ENCODE peak calls at places on chromosomes 12 and 14, in five cellular contexts. Y is breast epithelium, W is transverse colon, J is K562, I is Panc1. C is an unnamed sample.

GRCh38 chr12:3313066-3313465 is 177.9 kb upstream of the PRMT8 start:
- DNase-seq in Y (no peak), W (no peak), J (no peak), I (no peak), C (no peak)

GRCh38 chr14:105117710-105118385 is 50.7 kb downstream of the JAG2 start:
- DNase-seq in Y (peak; percentile 20), W (no peak), J (no peak), I (no peak), C (peak; percentile 55)

GRCh38 chr12:24546661-24547060 is 402.2 kb downstream of the BCAT1 start:
- DNase-seq in Y (no peak), W (no peak), J (no peak), I (no peak), C (no peak)

GRCh38 chr14:95056476-95056875 is 100.9 kb downstream of the DICER1 start:
- DNase-seq in Y (peak; percentile 64), W (no peak), J (no peak), I (no peak), C (no peak)

GRCh38 chr14:103529383-103530365 is 678 bp downstream of the TRMT61A start:
- DNase-seq in Y (no peak), W (peak; percentile 8), J (no peak), I (no peak), C (no peak)

GRCh38 chr12:92973614-92974013 is 44.5 kb upstream of the EEA1 start:
- DNase-seq in Y (no peak), W (no peak), J (no peak), I (no peak), C (no peak)

GRCh38 chr12:26196424-26196722 is 1.0 kb downstream of the SSPN start:
- DNase-seq in Y (no peak), W (no peak), J (no peak), I (no peak), C (no peak)

GRCh38 chr12:116659771-116660481 is 77.9 kb downstream of the SPRING1 start:
- DNase-seq in Y (no peak), W (no peak), J (no peak), I (no peak), C (no peak)

GRCh38 chr12:79591988-79592387 is 98.8 kb downstream of the PAWR start:
- DNase-seq in Y (no peak), W (no peak), J (no peak), I (no peak), C (no peak)

GRCh38 chr12:85575115-85576096 is 260.8 kb downstream of the RASSF9 start:
- DNase-seq in Y (no peak), W (peak; percentile 32), J (peak; percentile 9), I (peak; percentile 25), C (no peak)

GRCh38 chr14:76486251-76486743 is 110.4 kb downstream of the ESRRB start:
- DNase-seq in Y (no peak), W (no peak), J (no peak), I (no peak), C (no peak)

GRCh38 chr14:98704441-98704840 is 567.6 kb downstream of the BCL11B start:
- DNase-seq in Y (no peak), W (peak; percentile 9), J (no peak), I (no peak), C (no peak)

GRCh38 chr14:24377660-24378059 is 9.7 kb downstream of the NFATC4 start:
- DNase-seq in Y (no peak), W (no peak), J (peak; percentile 74), I (no peak), C (no peak)
- TF ChIP-seq CTCF in Y (no peak), W (no peak), J (no peak), I (no peak), C (no peak)

DNA sequence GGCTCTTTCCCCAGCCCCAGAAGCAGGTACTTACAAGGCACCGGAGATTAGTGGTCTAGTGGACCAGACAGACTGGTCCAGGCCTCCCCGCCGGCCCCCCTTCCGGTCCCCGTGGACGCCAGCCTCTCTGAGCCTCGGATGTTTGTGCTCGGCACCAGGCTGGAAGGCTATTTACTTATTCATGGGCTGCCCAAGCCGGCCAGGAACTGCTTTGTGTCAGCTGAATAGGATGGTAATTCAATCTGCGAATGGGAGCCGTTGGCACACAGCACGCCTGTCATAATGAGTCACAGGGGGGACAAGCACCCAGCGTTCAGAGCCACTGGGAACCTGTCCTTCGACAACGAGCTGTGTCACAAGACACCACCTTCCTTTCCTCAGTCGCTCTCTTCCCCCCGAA is 82.3 kb downstream of the RIMBP2 start:
- DNase-seq in Y (peak; percentile 47), W (peak; percentile 46), J (no peak), I (no peak), C (no peak)
- TF ChIP-seq POLR2AphosphoS5 in Y (no peak), W (no peak), J (no peak), I (no peak), C (no peak)

GRCh38 chr12:107308310-107308709 is 215.0 kb upstream of the CRY1 start:
- DNase-seq in Y (no peak), W (no peak), J (no peak), I (no peak), C (no peak)

GRCh38 chr12:107306141-107306670 is 212.9 kb upstream of the CRY1 start:
- DNase-seq in Y (no peak), W (no peak), J (no peak), I (no peak), C (no peak)

GRCh38 chr12:107304588-107305532 is 211.5 kb upstream of the CRY1 start:
- DNase-seq in Y (no peak), W (no peak), J (no peak), I (no peak), C (no peak)

DNA sequence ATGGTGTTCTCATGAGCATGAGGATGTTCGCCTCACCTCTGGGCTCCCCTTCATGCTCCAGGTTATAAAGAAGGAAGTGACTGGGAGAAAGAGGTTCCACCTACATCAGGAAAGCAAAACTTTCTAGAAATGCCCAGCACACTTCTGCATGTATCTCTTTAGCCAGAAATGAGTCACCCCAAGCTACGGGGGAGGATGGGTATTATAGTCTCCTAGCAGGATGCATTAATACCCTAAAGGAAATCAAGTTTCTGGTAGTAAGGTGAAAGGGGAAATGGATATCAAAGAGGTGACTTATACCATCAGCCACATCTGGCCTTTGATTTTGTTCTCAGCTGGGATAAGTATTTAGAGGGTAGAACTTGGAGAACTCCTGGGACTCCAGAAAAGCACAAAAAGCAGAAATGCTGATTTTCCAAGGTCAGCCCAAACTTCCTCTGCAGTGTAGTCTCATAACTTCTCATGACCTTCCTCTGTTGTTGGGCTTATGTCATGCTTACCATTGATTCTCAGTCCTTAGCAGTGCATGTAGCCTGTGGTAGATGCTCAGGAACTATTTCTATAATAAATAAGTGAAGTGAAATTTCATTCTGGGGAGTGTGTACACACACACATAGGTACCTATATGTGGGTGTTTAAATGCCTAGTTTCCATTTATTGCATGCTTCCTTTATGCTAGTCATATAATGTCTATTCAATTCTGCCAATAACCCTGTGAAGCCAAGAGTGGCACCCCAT is 209.5 kb upstream of the CRY1 start:
- DNase-seq in Y (no peak), W (no peak), J (no peak), I (no peak), C (no peak)
- TF ChIP-seq CTCF in Y (no peak), W (no peak), J (no peak), I (no peak), C (no peak)

DNA sequence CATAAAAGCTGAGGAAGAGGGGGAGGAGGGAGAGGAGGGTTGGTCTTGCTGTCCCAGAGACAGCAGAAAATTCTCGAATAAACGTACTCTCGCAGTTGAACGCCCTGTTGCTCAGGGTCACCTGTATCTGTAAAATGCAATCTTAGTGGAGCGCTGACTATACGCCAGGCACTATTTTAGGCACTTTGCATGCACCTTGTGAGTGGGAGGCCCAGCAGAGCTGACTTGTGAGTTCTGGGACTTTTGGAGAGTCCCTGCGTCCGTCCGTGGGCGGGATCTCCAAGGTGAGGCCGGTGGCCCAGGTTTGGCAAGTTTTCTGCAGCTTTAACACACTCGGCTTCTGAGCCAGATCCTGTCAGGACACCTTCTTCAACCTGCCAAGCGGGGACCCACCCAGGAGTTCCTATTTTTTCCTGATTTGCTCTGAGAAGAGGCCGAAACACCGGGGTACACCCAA is 32.5 kb upstream of the PLEKHG6 start:
- DNase-seq in Y (peak; percentile 84), W (peak; percentile 68), J (no peak), I (no peak), C (no peak)
- TF ChIP-seq POLR2AphosphoS5 in Y (no peak), W (no peak), J (no peak), I (no peak), C (peak; percentile 33)

GRCh38 chr12:46354111-46354798 is 18.3 kb downstream of the SLC38A2 start:
- DNase-seq in Y (no peak), W (no peak), J (no peak), I (no peak), C (no peak)
- TF ChIP-seq CTCF in Y (no peak), W (no peak), J (peak; percentile 17), I (peak; percentile 36), C (no peak)

GRCh38 chr12:4700621-4701026 is 19.6 kb upstream of the GALNT8 start:
- DNase-seq in Y (no peak), W (no peak), J (no peak), I (no peak), C (peak; percentile 95)
- TF ChIP-seq POLR2AphosphoS5 in Y (peak; percentile 34), W (no peak), J (no peak), I (no peak), C (peak; percentile 56)

GRCh38 chr12:50283230-50283923 is at the start of gene LIMA1:
- DNase-seq in Y (peak; percentile 93), W (peak; percentile 96), J (peak; percentile 97), I (no peak), C (peak; percentile 88)
- TF ChIP-seq CTCF in Y (peak; percentile 72), W (peak; percentile 70), J (peak; percentile 45), I (peak; percentile 56), C (peak; percentile 41)

DNA sequence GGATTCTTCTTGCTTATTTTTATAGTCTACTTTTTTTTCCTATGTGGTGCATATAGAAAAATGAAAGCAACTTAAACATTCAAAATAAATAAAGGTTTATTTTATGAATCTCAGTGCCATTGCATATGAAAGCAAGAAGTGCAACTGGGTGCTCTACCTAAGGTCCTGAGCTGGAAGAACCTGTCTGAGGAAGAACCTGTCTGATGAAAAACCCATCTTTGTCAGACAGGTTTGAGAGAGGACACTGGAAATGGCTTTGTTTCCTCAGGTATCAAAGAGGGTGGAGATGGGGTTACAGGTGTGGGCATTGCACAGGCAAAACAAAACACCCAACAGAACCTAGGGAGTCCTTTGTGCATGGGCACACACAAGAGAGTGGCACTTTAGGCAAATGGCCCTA is 27.5 kb upstream of the SRSF5 start:
- DNase-seq in Y (no peak), W (no peak), J (no peak), I (no peak), C (no peak)
- TF ChIP-seq POLR2AphosphoS5 in Y (no peak), W (no peak), J (no peak), I (no peak), C (no peak)

C was measured in vagina.